ENCODE peak calls at places on chromosomes 16 and 17, in eight cellular contexts. U is NCI-H510A treated with DMSO at 0.1 percent for 48 hours; A is NCI-H748 treated with DMSO at 0.1 percent for 48 hours; S is AG09319; F is activated effector memory CD4-positive, alpha-beta T cell treated with anti-CD3 and anti-CD28 coated beads, Interleukin-2, amount 50 U/mL, for 16 hours; C is head of caudate nucleus; I is B cell; D is nucleus accumbens. Y is an unnamed sample.

GRCh38 chr16:19088341-19088916 is 21.0 kb downstream of the COQ7 start:
- DNase-seq in U (no peak), A (no peak), S (no peak), F (no peak), C (no peak), I (no peak), D (no peak), Y (no peak)

GRCh38 chr17:18182190-18182977 is 1.2 kb upstream of the ALKBH5 start:
- DNase-seq in U (no peak), A (no peak), S (no peak), F (no peak), C (no peak), I (peak), D (no peak), Y (no peak)

GRCh38 chr17:9022553-9023388 is 1.5 kb downstream of the NTN1 start:
- DNase-seq in U (no peak), A (no peak), S (no peak), F (peak), C (no peak), I (peak), D (no peak), Y (no peak)

GRCh38 chr16:50498756-50499155 is 49.4 kb upstream of the NKD1 start:
- DNase-seq in U (no peak), A (no peak), S (no peak), F (no peak), C (no peak), I (no peak), D (no peak), Y (no peak)

GRCh38 chr16:23629516-23629915 is 11.6 kb downstream of the PALB2 start:
- DNase-seq in U (no peak), A (no peak), S (no peak), F (no peak), C (peak), I (no peak), D (no peak), Y (no peak)

GRCh38 chr17:27457405-27457730 is 1.1 kb downstream of the KSR1 start:
- DNase-seq in U (no peak), A (no peak), S (no peak), F (no peak), C (no peak), I (no peak), D (no peak), Y (no peak)

GRCh38 chr17:68580236-68580903 is 20.8 kb downstream of the FAM20A start:
- DNase-seq in U (no peak), A (no peak), S (peak), F (no peak), C (no peak), I (no peak), D (no peak), Y (no peak)

GRCh38 chr16:4591191-4591590 is 23.5 kb downstream of the UBALD1 start:
- DNase-seq in U (no peak), A (no peak), S (no peak), F (no peak), C (no peak), I (no peak), D (no peak), Y (no peak)

GRCh38 chr17:10325036-10325435 is 47.8 kb downstream of the MYH13 start:
- DNase-seq in U (no peak), A (no peak), S (no peak), F (no peak), C (no peak), I (no peak), D (no peak), Y (no peak)

GRCh38 chr17:17723354-17724261 is 42.4 kb downstream of the RAI1 start:
- DNase-seq in U (peak), A (peak), S (no peak), F (no peak), C (peak), I (peak), D (peak), Y (no peak)

GRCh38 chr16:67943256-67943618 is 683 bp downstream of the LCAT start:
- DNase-seq in U (no peak), A (no peak), S (no peak), F (no peak), C (no peak), I (no peak), D (no peak), Y (no peak)

GRCh38 chr17:48215583-48216139 is 108.1 kb downstream of the SNX11 start:
- DNase-seq in U (peak), A (peak), S (no peak), F (no peak), C (peak), I (no peak), D (no peak), Y (no peak)

GRCh38 chr16:81315271-81316175 is 761 bp downstream of the GAN start:
- DNase-seq in U (no peak), A (no peak), S (no peak), F (peak), C (peak), I (peak), D (peak), Y (peak)

GRCh38 chr16:88338111-88338510 is 44.6 kb upstream of the ZNF469 start:
- DNase-seq in U (no peak), A (no peak), S (no peak), F (no peak), C (no peak), I (no peak), D (no peak), Y (no peak)

GRCh38 chr17:3697157-3697515 is 1.2 kb upstream of the P2RX5 start:
- DNase-seq in U (no peak), A (no peak), S (no peak), F (no peak), C (peak), I (no peak), D (no peak), Y (no peak)

GRCh38 chr17:82020874-82021727 is 1.6 kb downstream of the CENPX start:
- DNase-seq in U (peak), A (peak), S (peak), F (peak), C (peak), I (peak), D (peak), Y (peak)

GRCh38 chr16:72099377-72099818 is 5.8 kb downstream of the DHX38 start:
- DNase-seq in U (peak), A (peak), S (no peak), F (peak), C (peak), I (peak), D (peak), Y (no peak)

GRCh38 chr17:74190154-74190553 is 13.3 kb upstream of the RPL38 start:
- DNase-seq in U (peak), A (peak), S (no peak), F (no peak), C (peak), I (no peak), D (no peak), Y (no peak)

GRCh38 chr17:44599298-44600175 is 42.3 kb downstream of the FZD2 start:
- DNase-seq in U (no peak), A (no peak), S (peak), F (no peak), C (no peak), I (no peak), D (no peak), Y (no peak)

GRCh38 chr17:71900830-71901229 is 220.0 kb upstream of the SOX9 start:
- DNase-seq in U (no peak), A (no peak), S (no peak), F (no peak), C (no peak), I (no peak), D (no peak), Y (no peak)

GRCh38 chr16:58377932-58378331 is 14.3 kb upstream of the GINS3 start:
- DNase-seq in U (no peak), A (no peak), S (no peak), F (no peak), C (no peak), I (no peak), D (no peak), Y (no peak)

GRCh38 chr17:76195281-76196096 is 44.8 kb downstream of the RNF157 start:
- DNase-seq in U (no peak), A (no peak), S (no peak), F (no peak), C (no peak), I (no peak), D (no peak), Y (no peak)

GRCh38 chr16:86225905-86226371 is 284.4 kb upstream of the FOXF1 start:
- DNase-seq in U (no peak), A (no peak), S (no peak), F (no peak), C (peak), I (no peak), D (no peak), Y (peak)

GRCh38 chr17:33973491-33973890 is 281.6 kb upstream of the CCL2 start:
- DNase-seq in U (no peak), A (no peak), S (no peak), F (no peak), C (no peak), I (no peak), D (no peak), Y (no peak)

GRCh38 chr17:8250101-8250500 is 1.0 kb downstream of the PFAS start:
- DNase-seq in U (no peak), A (no peak), S (no peak), F (no peak), C (no peak), I (no peak), D (no peak), Y (no peak)

GRCh38 chr16:13012591-13012990 is 111.2 kb downstream of the SHISA9 start:
- DNase-seq in U (no peak), A (no peak), S (no peak), F (no peak), C (no peak), I (no peak), D (no peak), Y (no peak)

GRCh38 chr17:41530062-41531048 is 2.2 kb upstream of the KRT19 start:
- DNase-seq in U (no peak), A (no peak), S (peak), F (no peak), C (no peak), I (no peak), D (no peak), Y (no peak)

GRCh38 chr17:77281904-77282367 is 141.2 kb downstream of the SEC14L1 start:
- DNase-seq in U (peak), A (no peak), S (no peak), F (no peak), C (no peak), I (no peak), D (no peak), Y (no peak)

GRCh38 chr16:77937473-77938195 is 84.7 kb upstream of the CLEC3A start:
- DNase-seq in U (no peak), A (no peak), S (no peak), F (no peak), C (no peak), I (no peak), D (no peak), Y (no peak)

GRCh38 chr16:31568577-31569359 is 41.1 kb downstream of the AHSP start:
- DNase-seq in U (no peak), A (no peak), S (no peak), F (no peak), C (no peak), I (no peak), D (no peak), Y (no peak)

GRCh38 chr17:79826210-79826680 is 13.0 kb downstream of the CBX4 start:
- DNase-seq in U (no peak), A (no peak), S (no peak), F (no peak), C (no peak), I (no peak), D (no peak), Y (no peak)

GRCh38 chr17:44830359-44831269 is 527 bp upstream of the GJC1 start:
- DNase-seq in U (peak), A (no peak), S (no peak), F (no peak), C (no peak), I (peak), D (no peak), Y (peak)

GRCh38 chr17:38881600-38882191 is 11.8 kb downstream of the LASP1 start:
- DNase-seq in U (no peak), A (no peak), S (no peak), F (no peak), C (peak), I (no peak), D (peak), Y (no peak)